ENCODE peak calls at places on chromosome 18, in four cellular contexts. D is K562, S is WTC11, C is GM12878. A is an unnamed sample.

GRCh38 chr18:11327656-11328055 is 178.3 kb upstream of the PIEZO2 start:
- DNase-seq in D (no peak), S (no peak), C (no peak), A (no peak)

GRCh38 chr18:75364512-75364911 is 63.0 kb downstream of the SMIM21 start:
- DNase-seq in D (no peak), S (no peak), C (no peak), A (no peak)

GRCh38 chr18:4750392-4751346 is 295.6 kb upstream of the DLGAP1 start:
- DNase-seq in D (no peak), S (no peak), C (no peak), A (no peak)

GRCh38 chr18:25764777-25765176 is 325.6 kb downstream of the SS18 start:
- DNase-seq in D (no peak), S (no peak), C (no peak), A (no peak)

GRCh38 chr18:58800582-58800981 is 64.1 kb upstream of the ZNF532 start:
- DNase-seq in D (no peak), S (no peak), C (peak), A (no peak)

GRCh38 chr18:56447972-56448371 is 190.4 kb downstream of the TXNL1 start:
- DNase-seq in D (no peak), S (no peak), C (no peak), A (no peak)

GRCh38 chr18:76687271-76688006 is 134.9 kb upstream of the ZNF236 start:
- DNase-seq in D (no peak), S (no peak), C (no peak), A (no peak)

GRCh38 chr18:31954349-31954748 is 11.4 kb upstream of the TRAPPC8 start:
- DNase-seq in D (no peak), S (no peak), C (no peak), A (peak)

GRCh38 chr18:58615150-58616132 is 13.4 kb downstream of the ALPK2 start:
- DNase-seq in D (no peak), S (no peak), C (peak), A (no peak)

GRCh38 chr18:5237083-5237722 is 40.1 kb upstream of the AKAIN1 start:
- DNase-seq in D (peak), S (peak), C (no peak), A (peak)

DNA sequence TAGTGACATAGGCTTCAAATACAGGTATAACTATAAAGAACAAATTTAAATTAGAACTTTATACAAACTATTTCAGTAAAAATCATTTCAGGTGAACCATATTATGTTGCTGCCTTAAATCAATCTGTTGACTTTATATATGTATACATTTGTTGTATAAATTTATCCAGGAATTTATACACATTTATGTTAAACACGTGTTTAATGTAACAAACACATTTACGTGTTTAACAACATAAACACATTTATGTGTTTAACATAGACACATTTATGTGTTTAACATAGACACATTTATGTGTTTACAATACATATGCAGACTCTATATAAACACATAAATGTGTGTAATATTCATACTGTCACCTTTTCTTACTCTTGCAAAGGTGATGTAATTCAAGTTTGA is 75.4 kb upstream of the TWSG1 start:
- DNase-seq in D (no peak), S (no peak), C (no peak), A (no peak)
- TF ChIP-seq TCF7 in D (no peak), S (no peak), C (no peak), A (no peak)

GRCh38 chr18:63264871-63265270 is 54.7 kb downstream of the BCL2 start:
- DNase-seq in D (no peak), S (no peak), C (no peak), A (no peak)

GRCh38 chr18:63265322-63265721 is 54.2 kb downstream of the BCL2 start:
- DNase-seq in D (no peak), S (no peak), C (no peak), A (no peak)

GRCh38 chr18:63271881-63272299 is 47.7 kb downstream of the BCL2 start:
- DNase-seq in D (no peak), S (no peak), C (no peak), A (no peak)

GRCh38 chr18:63266888-63267790 is 52.4 kb downstream of the BCL2 start:
- DNase-seq in D (no peak), S (no peak), C (no peak), A (no peak)

GRCh38 chr18:63267990-63268721 is 51.4 kb downstream of the BCL2 start:
- DNase-seq in D (no peak), S (no peak), C (no peak), A (no peak)
- TF ChIP-seq TCF7 in D (no peak), S (no peak), C (no peak), A (no peak)

GRCh38 chr18:53944721-53945120 is 279.7 kb downstream of the MBD2 start:
- DNase-seq in D (no peak), S (peak), C (no peak), A (no peak)
- TF ChIP-seq TCF7 in D (no peak), S (no peak), C (no peak), A (no peak)

DNA sequence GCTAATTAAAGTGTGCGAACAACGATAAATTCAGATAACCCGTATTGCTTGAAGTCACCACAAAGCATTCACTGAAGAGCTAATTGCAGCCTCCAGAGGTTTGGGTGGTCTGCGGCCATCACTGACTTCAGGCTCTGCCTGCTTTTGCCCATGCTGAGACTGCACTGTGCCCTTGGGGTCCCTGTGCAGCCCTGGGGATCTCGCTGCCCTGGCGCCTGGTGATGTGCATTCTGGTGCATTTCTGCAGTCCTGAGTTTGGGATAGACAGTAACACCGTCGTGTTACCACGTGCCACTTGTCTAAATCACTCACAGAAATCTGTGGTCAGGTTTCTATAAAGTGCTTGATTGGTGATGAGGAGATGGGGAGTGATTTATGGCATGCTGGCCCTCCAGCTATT is 27.6 kb downstream of the LDLRAD4 start:
- DNase-seq in D (no peak), S (no peak), C (no peak), A (no peak)
- TF ChIP-seq TCF7 in D (no peak), S (no peak), C (no peak), A (no peak)

GRCh38 chr18:59959606-59960005 is 59.8 kb downstream of the PMAIP1 start:
- DNase-seq in D (no peak), S (no peak), C (no peak), A (no peak)

GRCh38 chr18:59959079-59959478 is 59.3 kb downstream of the PMAIP1 start:
- DNase-seq in D (no peak), S (no peak), C (no peak), A (no peak)

GRCh38 chr18:59960272-59960671 is 60.5 kb downstream of the PMAIP1 start:
- DNase-seq in D (no peak), S (no peak), C (no peak), A (no peak)

GRCh38 chr18:59961086-59961485 is 61.3 kb downstream of the PMAIP1 start:
- DNase-seq in D (peak), S (no peak), C (no peak), A (no peak)

DNA sequence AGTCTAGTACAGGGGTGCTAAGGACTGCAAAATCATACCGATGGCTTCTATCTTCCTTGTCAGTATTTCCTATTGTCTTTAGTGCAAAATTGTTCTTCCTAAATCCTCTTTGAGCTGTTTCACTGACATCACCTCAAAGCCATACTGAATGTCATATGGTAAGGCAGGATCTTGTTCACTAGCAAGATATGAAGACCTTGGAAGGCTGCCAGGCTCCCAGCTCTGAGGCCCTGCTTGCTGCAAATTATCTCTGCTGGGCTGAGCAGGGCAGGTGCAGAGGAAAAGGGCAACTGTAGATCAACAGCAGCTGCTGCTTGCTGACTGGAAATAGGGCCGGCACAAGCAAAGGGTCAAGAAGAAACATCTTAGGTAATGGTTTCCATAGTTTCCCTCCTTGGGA is 58.2 kb downstream of the PMAIP1 start:
- DNase-seq in D (peak), S (no peak), C (no peak), A (peak)
- TF ChIP-seq TCF7 in D (no peak), S (no peak), C (no peak), A (no peak)

DNA sequence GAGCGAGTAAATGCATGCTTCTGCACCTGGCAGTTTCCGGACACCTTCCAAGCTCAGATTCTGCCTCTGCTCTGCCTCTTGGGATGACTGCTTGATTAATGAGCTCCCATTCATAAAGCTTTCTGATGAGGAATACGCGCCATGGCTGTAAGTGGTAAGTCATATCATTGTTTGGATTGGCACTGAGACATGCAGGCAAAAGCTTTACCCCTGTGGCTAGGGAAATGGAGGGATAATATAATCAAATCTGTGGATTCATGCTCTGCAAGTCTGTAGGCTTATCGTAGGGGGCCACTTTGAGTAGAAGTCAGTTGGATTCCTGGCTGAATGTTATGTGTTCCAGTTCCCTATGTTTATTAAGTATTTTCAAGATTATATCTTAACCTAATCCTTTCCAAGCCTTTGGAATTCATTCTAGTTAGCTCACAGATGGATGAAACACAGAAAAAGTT is 2176.4 kb upstream of the CELF4 start:
- DNase-seq in D (no peak), S (no peak), C (no peak), A (no peak)
- TF ChIP-seq TCF7 in D (no peak), S (no peak), C (no peak), A (no peak)

GRCh38 chr18:28003451-28003850 is 173.5 kb downstream of the CDH2 start:
- DNase-seq in D (no peak), S (no peak), C (no peak), A (no peak)

GRCh38 chr18:28007841-28008240 is 169.1 kb downstream of the CDH2 start:
- DNase-seq in D (no peak), S (no peak), C (no peak), A (no peak)

GRCh38 chr18:28005164-28005563 is 171.8 kb downstream of the CDH2 start:
- DNase-seq in D (no peak), S (no peak), C (no peak), A (no peak)

GRCh38 chr18:28002841-28003240 is 174.1 kb downstream of the CDH2 start:
- DNase-seq in D (no peak), S (no peak), C (no peak), A (no peak)
- TF ChIP-seq TCF7 in D (no peak), S (no peak), C (no peak), A (no peak)

GRCh38 chr18:73545497-73545896 is 602.1 kb downstream of the FBXO15 start:
- DNase-seq in D (no peak), S (no peak), C (no peak), A (peak)

GRCh38 chr18:73549236-73549635 is 598.4 kb downstream of the FBXO15 start:
- DNase-seq in D (no peak), S (no peak), C (no peak), A (no peak)

GRCh38 chr18:73556904-73557303 is 590.7 kb downstream of the FBXO15 start:
- DNase-seq in D (no peak), S (no peak), C (no peak), A (no peak)

GRCh38 chr18:73552171-73552570 is 595.5 kb downstream of the FBXO15 start:
- DNase-seq in D (no peak), S (no peak), C (no peak), A (no peak)

GRCh38 chr18:73551211-73551610 is 596.4 kb downstream of the FBXO15 start:
- DNase-seq in D (no peak), S (no peak), C (no peak), A (no peak)
- TF ChIP-seq TCF7 in D (no peak), S (no peak), C (no peak), A (no peak)

DNA sequence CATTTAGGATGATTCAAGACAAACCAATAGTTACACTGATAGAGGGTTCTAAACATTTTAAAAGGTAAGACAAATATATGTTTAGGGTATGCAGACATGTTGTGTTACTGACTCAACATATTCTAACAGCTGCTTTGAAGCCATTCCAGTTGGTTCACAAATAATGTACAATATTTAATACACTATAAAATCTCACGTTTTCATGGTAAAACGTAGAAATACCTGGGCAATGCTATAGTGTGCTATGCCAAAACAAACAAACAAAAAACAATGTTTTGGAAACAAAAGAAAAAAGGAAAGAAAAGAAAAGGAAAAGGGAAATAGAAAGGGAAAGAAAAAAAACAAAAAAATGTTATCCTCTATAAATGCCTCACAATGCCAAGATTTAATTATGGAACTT is 277.1 kb downstream of the TCF4 start:
- DNase-seq in D (no peak), S (no peak), C (no peak), A (no peak)
- TF ChIP-seq TCF7 in D (no peak), S (no peak), C (no peak), A (no peak)

GRCh38 chr18:23162473-23162872 is 27.2 kb downstream of the CABLES1 start:
- DNase-seq in D (no peak), S (no peak), C (no peak), A (no peak)
- TF ChIP-seq TCF7 in D (no peak), S (no peak), C (no peak), A (no peak)